ENCODE peak calls at places on chromosomes 6 and 20, in eight cellular contexts. S, P, D, G, F, H, Z and C are unnamed samples.

GRCh38 chr20:34528921-34529297 is 12.7 kb downstream of the DYNLRB1 start:
- DNase-seq in H (no peak), S (no peak), D (no peak), G (no peak), F (no peak), P (peak; percentile 56), Z (no peak), C (no peak)

GRCh38 chr20:32037929-32038328 is 14.1 kb upstream of the HCK start:
- DNase-seq in H (no peak), P (no peak), S (no peak), D (no peak), G (no peak), Z (no peak), F (no peak), C (no peak)

GRCh38 chr6:106005013-106005412 is 81.1 kb upstream of the PRDM1 start:
- DNase-seq in F (no peak), H (no peak), Z (no peak), D (no peak), S (no peak), P (no peak), G (no peak), C (no peak)

GRCh38 chr20:47258745-47259695 is 97.5 kb downstream of the ZMYND8 start:
- DNase-seq in D (no peak), P (no peak), S (peak; percentile 24), Z (peak; percentile 73), H (peak; percentile 82), F (no peak), G (no peak), C (no peak)

GRCh38 chr6:68901044-68901443 is 266.0 kb downstream of the ADGRB3 start:
- DNase-seq in S (no peak), F (no peak), G (no peak), H (no peak), P (no peak), Z (no peak), D (no peak), C (no peak)

GRCh38 chr6:14396826-14397517 is 279.4 kb downstream of the CD83 start:
- DNase-seq in H (no peak), P (no peak), D (no peak), G (no peak), Z (peak; percentile 37), F (no peak), S (peak; percentile 40), C (no peak)

GRCh38 chr6:42454428-42454791 is 2.7 kb upstream of the TRERF1 start:
- DNase-seq in P (no peak), F (no peak), S (no peak), H (peak; percentile 85), G (no peak), D (no peak), Z (no peak), C (peak; percentile 32)

GRCh38 chr6:141169419-141169818 is 963.3 kb upstream of the GJE1 start:
- DNase-seq in S (peak; percentile 71), D (no peak), Z (no peak), P (no peak), G (no peak), H (no peak), F (no peak), C (no peak)

GRCh38 chr20:5024982-5025381 is 23.7 kb upstream of the SLC23A2 start:
- DNase-seq in D (no peak), F (no peak), Z (no peak), H (peak; percentile 20), S (no peak), P (no peak), G (no peak), C (no peak)

GRCh38 chr6:163570579-163571231 is 156.2 kb downstream of the QKI start:
- DNase-seq in H (no peak), S (no peak), D (no peak), Z (no peak), F (no peak), P (peak; percentile 35), G (no peak), C (no peak)

GRCh38 chr6:113719056-113719455 is 138.1 kb upstream of the MARCKS start:
- DNase-seq in P (no peak), F (no peak), Z (no peak), S (no peak), D (no peak), G (peak; percentile 54), H (no peak), C (peak; percentile 62)

GRCh38 chr20:10282930-10283556 is 64.4 kb downstream of the SNAP25 start:
- DNase-seq in Z (no peak), H (no peak), S (peak; percentile 56), D (no peak), F (no peak), G (no peak), P (no peak), C (no peak)

GRCh38 chr20:53635189-53635588 is 41.5 kb upstream of the ZNF217 start:
- DNase-seq in D (no peak), H (no peak), S (no peak), F (no peak), Z (no peak), G (no peak), P (no peak), C (no peak)

GRCh38 chr6:148146717-148147116 is 195.9 kb upstream of the SASH1 start:
- DNase-seq in P (no peak), S (no peak), G (no peak), F (peak; percentile 21), Z (no peak), D (no peak), H (no peak), C (no peak)

GRCh38 chr20:32446301-32447100 is 88.4 kb downstream of the ASXL1 start:
- DNase-seq in G (no peak), P (no peak), F (no peak), Z (no peak), H (peak; percentile 33), S (no peak), D (no peak), C (no peak)

GRCh38 chr6:28543671-28544131 is 18.0 kb downstream of the GPX5 start:
- DNase-seq in P (no peak), Z (peak; percentile 57), H (no peak), G (no peak), F (no peak), S (no peak), D (no peak), C (peak; percentile 49)

GRCh38 chr6:170146640-170147039 is 144.2 kb downstream of the DLL1 start:
- DNase-seq in D (no peak), H (peak; percentile 64), G (no peak), Z (no peak), S (no peak), P (no peak), F (no peak), C (no peak)

GRCh38 chr6:138923561-138923960 is 64.5 kb downstream of the REPS1 start:
- DNase-seq in F (no peak), S (no peak), P (no peak), H (no peak), Z (no peak), G (no peak), D (no peak), C (no peak)

GRCh38 chr6:139337830-139338229 is 36.6 kb downstream of the CITED2 start:
- DNase-seq in Z (no peak), S (no peak), H (no peak), D (no peak), F (no peak), P (no peak), G (peak; percentile 87), C (no peak)

GRCh38 chr6:158481612-158482473 is 78.0 kb upstream of the TMEM181 start:
- DNase-seq in S (peak; percentile 62), G (no peak), P (no peak), H (no peak), D (no peak), F (no peak), Z (no peak), C (no peak)

GRCh38 chr6:153032255-153032882 is 29.9 kb upstream of the MTRF1L start:
- DNase-seq in D (no peak), P (peak; percentile 9), G (no peak), H (no peak), Z (no peak), F (no peak), S (peak; percentile 18), C (peak; percentile 30)

GRCh38 chr6:82113231-82113630 is 134.3 kb downstream of the IBTK start:
- DNase-seq in Z (no peak), G (no peak), H (no peak), S (no peak), P (no peak), D (no peak), F (no peak), C (no peak)

GRCh38 chr20:46640044-46640443 is 11.2 kb downstream of the SLC13A3 start:
- DNase-seq in P (no peak), S (no peak), F (no peak), Z (no peak), G (no peak), H (no peak), D (no peak), C (no peak)

GRCh38 chr20:41169791-41170351 is 32.5 kb downstream of the PLCG1 start:
- DNase-seq in Z (no peak), F (peak; percentile 8), S (peak; percentile 41), G (peak; percentile 10), H (peak; percentile 72), D (peak; percentile 21), P (no peak), C (no peak)

GRCh38 chr6:26056583-26057350 is 30.5 kb upstream of the HFE start:
- DNase-seq in S (peak; percentile 17), Z (no peak), G (no peak), D (no peak), H (no peak), F (no peak), P (peak; percentile 55), C (peak; percentile 37)

GRCh38 chr6:122704086-122704485 is 75.4 kb upstream of the FABP7 start:
- DNase-seq in F (no peak), G (no peak), S (no peak), D (no peak), Z (no peak), H (no peak), P (no peak), C (no peak)

GRCh38 chr6:50653253-50653652 is 60.1 kb upstream of the TFAP2D start:
- DNase-seq in Z (no peak), P (no peak), G (no peak), F (no peak), H (no peak), S (no peak), D (no peak), C (no peak)

GRCh38 chr6:3748208-3748701 is 3.3 kb downstream of the PXDC1 start:
- DNase-seq in P (peak; percentile 44), S (peak; percentile 88), F (no peak), G (peak; percentile 68), H (peak; percentile 88), Z (peak; percentile 66), D (peak; percentile 62), C (peak; percentile 80)

GRCh38 chr6:95128439-95128838 is 448.9 kb upstream of the MANEA start:
- DNase-seq in F (no peak), G (no peak), D (no peak), Z (no peak), P (no peak), H (no peak), S (no peak), C (no peak)

GRCh38 chr6:14129572-14129971 is 12.0 kb downstream of the CD83 start:
- DNase-seq in H (no peak), F (no peak), Z (peak; percentile 51), D (no peak), S (peak; percentile 61), P (peak; percentile 69), G (no peak), C (peak; percentile 84)

GRCh38 chr6:7413151-7413823 is 23.7 kb downstream of the RIOK1 start:
- DNase-seq in D (no peak), H (no peak), F (no peak), P (no peak), S (no peak), Z (no peak), G (no peak), C (peak; percentile 34)

GRCh38 chr6:41858703-41859102 is 36.5 kb downstream of the USP49 start:
- DNase-seq in P (no peak), H (no peak), S (no peak), Z (no peak), G (no peak), F (no peak), D (no peak), C (no peak)

GRCh38 chr20:19047040-19047950 is 165.1 kb upstream of the SLC24A3 start:
- DNase-seq in D (no peak), H (peak; percentile 81), S (no peak), P (no peak), Z (no peak), F (no peak), G (no peak), C (peak; percentile 35)

GRCh38 chr6:126764696-126765095 is 353.8 kb upstream of the RSPO3 start:
- DNase-seq in Z (no peak), G (no peak), H (no peak), D (no peak), F (no peak), P (no peak), S (no peak), C (no peak)